ENCODE peak calls at places on chromosomes 7 and 10, in nine cellular contexts. One of them, this sample, is unnamed.
A peak's percentile ranks its signal among the peaks of the same experiment; 100 is the strongest.

GRCh38 chr7:137606061-137606674 is 240.6 kb downstream of the DGKI start:
- DNase-seq in AG10803: peak; percentile 74
- DNase-seq in GM06990: peak; percentile 46
- DNase-seq in body of pancreas: no peak
- DNase-seq in cardiac muscle cell: peak; percentile 66
- DNase-seq in dorsolateral prefrontal cortex: no peak
- DNase-seq in breast epithelium: no peak
- DNase-seq in GM12878: no peak
- DNase-seq in ovary: no peak
- DNase-seq in this sample: peak; percentile 48

GRCh38 chr10:8618834-8619233 is 564.3 kb downstream of the GATA3 start:
- DNase-seq in body of pancreas: no peak
- DNase-seq in ovary: no peak
- DNase-seq in GM06990: no peak
- DNase-seq in GM12878: no peak
- DNase-seq in breast epithelium: no peak
- DNase-seq in cardiac muscle cell: no peak
- DNase-seq in dorsolateral prefrontal cortex: no peak
- DNase-seq in AG10803: no peak
- DNase-seq in this sample: no peak

GRCh38 chr7:90242369-90243168 is 2.4 kb upstream of the CFAP69 start:
- DNase-seq in cardiac muscle cell: no peak
- DNase-seq in GM06990: peak; percentile 66
- DNase-seq in breast epithelium: no peak
- DNase-seq in ovary: no peak
- DNase-seq in AG10803: no peak
- DNase-seq in GM12878: peak; percentile 76
- DNase-seq in dorsolateral prefrontal cortex: no peak
- DNase-seq in body of pancreas: no peak
- DNase-seq in this sample: peak; percentile 17

GRCh38 chr7:74097937-74098614 is 14.5 kb downstream of the LIMK1 start:
- DNase-seq in body of pancreas: peak; percentile 54
- DNase-seq in AG10803: peak; percentile 96
- DNase-seq in GM06990: no peak
- DNase-seq in dorsolateral prefrontal cortex: no peak
- DNase-seq in ovary: no peak
- DNase-seq in breast epithelium: no peak
- DNase-seq in GM12878: no peak
- DNase-seq in cardiac muscle cell: no peak
- DNase-seq in this sample: no peak

GRCh38 chr7:29332027-29332806 is 137.6 kb downstream of the CHN2 start:
- DNase-seq in breast epithelium: no peak
- DNase-seq in ovary: no peak
- DNase-seq in body of pancreas: peak; percentile 26
- DNase-seq in GM12878: no peak
- DNase-seq in dorsolateral prefrontal cortex: no peak
- DNase-seq in cardiac muscle cell: no peak
- DNase-seq in AG10803: no peak
- DNase-seq in GM06990: no peak
- DNase-seq in this sample: no peak

GRCh38 chr10:75858357-75858756 is 426.9 kb downstream of the LRMDA start:
- DNase-seq in GM12878: no peak
- DNase-seq in breast epithelium: no peak
- DNase-seq in body of pancreas: no peak
- DNase-seq in ovary: no peak
- DNase-seq in cardiac muscle cell: no peak
- DNase-seq in AG10803: no peak
- DNase-seq in GM06990: no peak
- DNase-seq in dorsolateral prefrontal cortex: no peak
- DNase-seq in this sample: no peak

GRCh38 chr7:132546366-132547145 is 29.7 kb downstream of the PLXNA4 start:
- DNase-seq in cardiac muscle cell: no peak
- DNase-seq in dorsolateral prefrontal cortex: no peak
- DNase-seq in breast epithelium: no peak
- DNase-seq in ovary: no peak
- DNase-seq in GM06990: no peak
- DNase-seq in AG10803: peak; percentile 58
- DNase-seq in GM12878: no peak
- DNase-seq in body of pancreas: no peak
- DNase-seq in this sample: no peak

GRCh38 chr10:84519235-84519634 is 190.8 kb downstream of the CCSER2 start:
- DNase-seq in GM12878: no peak
- DNase-seq in ovary: no peak
- DNase-seq in body of pancreas: no peak
- DNase-seq in AG10803: no peak
- DNase-seq in cardiac muscle cell: no peak
- DNase-seq in breast epithelium: no peak
- DNase-seq in dorsolateral prefrontal cortex: no peak
- DNase-seq in GM06990: no peak
- DNase-seq in this sample: no peak

GRCh38 chr7:142088022-142088714 is 23.4 kb upstream of the MGAM2 start:
- DNase-seq in ovary: no peak
- DNase-seq in AG10803: no peak
- DNase-seq in cardiac muscle cell: no peak
- DNase-seq in breast epithelium: peak; percentile 59
- DNase-seq in GM12878: no peak
- DNase-seq in dorsolateral prefrontal cortex: peak; percentile 56
- DNase-seq in body of pancreas: peak; percentile 87
- DNase-seq in GM06990: no peak
- DNase-seq in this sample: no peak

GRCh38 chr7:112238330-112238729 is 31.8 kb downstream of the ZNF277 start:
- DNase-seq in GM12878: no peak
- DNase-seq in breast epithelium: no peak
- DNase-seq in AG10803: no peak
- DNase-seq in dorsolateral prefrontal cortex: no peak
- DNase-seq in GM06990: no peak
- DNase-seq in ovary: no peak
- DNase-seq in cardiac muscle cell: no peak
- DNase-seq in body of pancreas: no peak
- DNase-seq in this sample: no peak

GRCh38 chr10:69492091-69492745 is 41.0 kb downstream of the TSPAN15 start:
- DNase-seq in ovary: no peak
- DNase-seq in GM06990: no peak
- DNase-seq in cardiac muscle cell: no peak
- DNase-seq in GM12878: no peak
- DNase-seq in breast epithelium: peak; percentile 34
- DNase-seq in dorsolateral prefrontal cortex: peak; percentile 73
- DNase-seq in AG10803: no peak
- DNase-seq in body of pancreas: no peak
- DNase-seq in this sample: no peak

GRCh38 chr10:133262696-133263095 is 14.0 kb downstream of the ADAM8 start:
- DNase-seq in ovary: peak; percentile 65
- DNase-seq in GM12878: no peak
- DNase-seq in dorsolateral prefrontal cortex: no peak
- DNase-seq in AG10803: no peak
- DNase-seq in body of pancreas: peak; percentile 22
- DNase-seq in GM06990: no peak
- DNase-seq in breast epithelium: no peak
- DNase-seq in cardiac muscle cell: no peak
- DNase-seq in this sample: no peak

GRCh38 chr10:73991203-73991602 is 6.7 kb upstream of the VCL start:
- DNase-seq in GM06990: no peak
- DNase-seq in dorsolateral prefrontal cortex: no peak
- DNase-seq in body of pancreas: no peak
- DNase-seq in cardiac muscle cell: no peak
- DNase-seq in ovary: no peak
- DNase-seq in GM12878: no peak
- DNase-seq in AG10803: no peak
- DNase-seq in breast epithelium: no peak
- DNase-seq in this sample: no peak
- H3K4me3 ChIP-seq in GM06990: no peak overlapping the region
- H3K4me3 ChIP-seq in dorsolateral prefrontal cortex: no peak overlapping the region
- H3K4me3 ChIP-seq in body of pancreas: no peak overlapping the region
- H3K4me3 ChIP-seq in cardiac muscle cell: no peak overlapping the region
- H3K4me3 ChIP-seq in ovary: no peak overlapping the region
- H3K4me3 ChIP-seq in GM12878: no peak overlapping the region
- H3K4me3 ChIP-seq in AG10803: no peak overlapping the region
- H3K4me3 ChIP-seq in breast epithelium: no peak overlapping the region
- H3K4me3 ChIP-seq in this sample: no peak overlapping the region

GRCh38 chr7:88344956-88345832 is 38.5 kb upstream of the STEAP4 start:
- DNase-seq in ovary: peak; percentile 24
- DNase-seq in GM12878: no peak
- DNase-seq in cardiac muscle cell: peak; percentile 72
- DNase-seq in dorsolateral prefrontal cortex: peak; percentile 67
- DNase-seq in AG10803: peak; percentile 1
- DNase-seq in breast epithelium: no peak
- DNase-seq in GM06990: no peak
- DNase-seq in body of pancreas: peak; percentile 54
- DNase-seq in this sample: peak; percentile 35
- TF ChIP-seq CTCF in ovary: no peak
- TF ChIP-seq CTCF in GM12878: peak; percentile 32
- TF ChIP-seq CTCF in cardiac muscle cell: peak; percentile 66
- TF ChIP-seq CTCF in dorsolateral prefrontal cortex: peak; percentile 56
- TF ChIP-seq CTCF in AG10803: peak; percentile 39
- TF ChIP-seq CTCF in breast epithelium: no peak
- TF ChIP-seq CTCF in GM06990: peak; percentile 40
- TF ChIP-seq CTCF in body of pancreas: peak; percentile 52
- TF ChIP-seq CTCF in this sample: peak; percentile 51

GRCh38 chr7:25659841-25660240 is 431.6 kb upstream of the NPVF start:
- DNase-seq in AG10803: no peak
- DNase-seq in GM12878: no peak
- DNase-seq in body of pancreas: no peak
- DNase-seq in dorsolateral prefrontal cortex: no peak
- DNase-seq in ovary: no peak
- DNase-seq in cardiac muscle cell: peak; percentile 42
- DNase-seq in breast epithelium: no peak
- DNase-seq in GM06990: no peak
- DNase-seq in this sample: no peak
- H3K4me3 ChIP-seq in AG10803: no peak overlapping the region
- H3K4me3 ChIP-seq in GM12878: no peak overlapping the region
- H3K4me3 ChIP-seq in body of pancreas: no peak overlapping the region
- H3K4me3 ChIP-seq in dorsolateral prefrontal cortex: no peak overlapping the region
- H3K4me3 ChIP-seq in ovary: no peak overlapping the region
- H3K4me3 ChIP-seq in cardiac muscle cell: no peak overlapping the region
- H3K4me3 ChIP-seq in breast epithelium: no peak overlapping the region
- H3K4me3 ChIP-seq in GM06990: no peak overlapping the region
- H3K4me3 ChIP-seq in this sample: no peak overlapping the region

GRCh38 chr10:19713800-19714525 is 102.3 kb upstream of the PLXDC2 start:
- DNase-seq in GM12878: no peak
- DNase-seq in ovary: no peak
- DNase-seq in body of pancreas: no peak
- DNase-seq in dorsolateral prefrontal cortex: peak; percentile 50
- DNase-seq in AG10803: no peak
- DNase-seq in cardiac muscle cell: peak; percentile 2
- DNase-seq in breast epithelium: no peak
- DNase-seq in GM06990: no peak
- DNase-seq in this sample: no peak
- TF ChIP-seq CTCF in GM12878: no peak
- TF ChIP-seq CTCF in ovary: no peak
- TF ChIP-seq CTCF in body of pancreas: no peak
- TF ChIP-seq CTCF in dorsolateral prefrontal cortex: peak; percentile 20
- TF ChIP-seq CTCF in AG10803: no peak
- TF ChIP-seq CTCF in cardiac muscle cell: peak; percentile 40
- TF ChIP-seq CTCF in breast epithelium: no peak
- TF ChIP-seq CTCF in GM06990: no peak
- TF ChIP-seq CTCF in this sample: no peak

DNA sequence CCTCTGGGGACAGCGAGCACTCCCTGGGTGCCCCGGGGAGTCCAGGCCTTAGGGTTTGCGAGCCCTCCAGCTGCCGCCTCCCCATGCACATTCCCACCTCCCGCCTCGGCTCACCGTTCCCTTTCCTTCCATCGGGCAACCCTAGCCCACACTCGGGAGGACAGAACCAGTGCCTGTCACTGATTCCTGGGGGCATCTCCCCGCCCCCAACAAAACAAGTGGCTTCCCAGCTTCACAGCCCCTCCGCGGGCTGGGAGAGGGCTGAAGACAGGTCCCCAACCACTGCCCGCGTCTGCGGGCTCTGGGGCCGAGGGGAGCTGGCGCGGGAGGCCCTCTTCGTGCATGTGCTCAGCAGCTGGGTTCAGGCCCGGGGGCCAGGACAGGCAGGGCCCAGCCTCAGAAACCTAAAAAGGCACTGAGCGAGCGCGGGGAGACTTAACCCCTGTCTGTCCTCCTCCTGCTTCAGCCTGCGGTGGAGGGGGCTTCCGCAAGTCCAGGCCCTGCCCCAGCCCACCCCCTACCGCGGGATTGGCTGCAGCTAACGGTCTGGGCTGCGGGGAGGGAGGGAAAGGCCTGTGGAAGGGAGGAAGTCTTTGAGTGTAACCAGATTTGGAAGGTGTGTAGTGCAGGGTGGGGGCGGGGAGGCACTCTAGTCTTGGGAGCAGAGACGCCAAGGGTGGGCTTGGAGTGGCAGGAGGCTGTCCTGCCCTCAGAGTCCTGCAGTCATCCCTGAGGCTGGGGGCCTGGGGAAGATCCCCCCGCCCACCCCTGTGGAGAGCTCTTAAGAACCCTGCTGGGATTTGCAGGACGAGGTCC is 1.2 kb downstream of the FLNC start:
- DNase-seq in breast epithelium: no peak
- DNase-seq in ovary: peak; percentile 43
- DNase-seq in GM06990: no peak
- DNase-seq in cardiac muscle cell: peak; percentile 90
- DNase-seq in body of pancreas: no peak
- DNase-seq in AG10803: peak; percentile 64
- DNase-seq in GM12878: no peak
- DNase-seq in dorsolateral prefrontal cortex: no peak
- DNase-seq in this sample: no peak
- H3K4me3 ChIP-seq in breast epithelium: peak overlapping the region; percentile 53
- H3K4me3 ChIP-seq in ovary: peak overlapping the region; percentile 60
- H3K4me3 ChIP-seq in GM06990: no peak overlapping the region
- H3K4me3 ChIP-seq in cardiac muscle cell: peak overlapping the region; percentile 72
- H3K4me3 ChIP-seq in body of pancreas: no peak overlapping the region
- H3K4me3 ChIP-seq in AG10803: peak overlapping the region; percentile 96
- H3K4me3 ChIP-seq in GM12878: no peak overlapping the region
- H3K4me3 ChIP-seq in dorsolateral prefrontal cortex: peak overlapping the region; percentile 68
- H3K4me3 ChIP-seq in this sample: no peak overlapping the region